ENCODE peak calls at places on chromosomes 2 and 18, in nine cellular contexts. X, P, U, A, D, S, H, N and E are unnamed samples.

GRCh38 chr2:23566236-23567142 is 181.5 kb downstream of the KLHL29 start:
- DNase-seq in X (no peak), P (peak), U (no peak), A (peak), D (no peak), S (peak), H (no peak), N (peak), E (no peak)

GRCh38 chr2:189149981-189150380 is 29.6 kb downstream of the COL5A2 start:
- DNase-seq in X (no peak), P (no peak), U (no peak), A (peak), D (no peak), S (peak), H (no peak), N (no peak), E (no peak)

GRCh38 chr2:73652348-73652747 is 10.1 kb upstream of the NAT8 start:
- DNase-seq in X (no peak), P (no peak), U (no peak), A (no peak), D (no peak), S (no peak), H (no peak), N (no peak), E (no peak)

GRCh38 chr18:905307-905947 is 756 bp downstream of the ADCYAP1 start:
- DNase-seq in X (no peak), P (no peak), U (no peak), A (no peak), D (no peak), S (no peak), H (no peak), N (no peak), E (no peak)

GRCh38 chr2:151381266-151381665 is 23.9 kb downstream of the TNFAIP6 start:
- DNase-seq in X (no peak), P (no peak), U (no peak), A (peak), D (no peak), S (no peak), H (no peak), N (no peak), E (no peak)

GRCh38 chr2:163132850-163133249 is 294.3 kb upstream of the KCNH7 start:
- DNase-seq in X (peak), P (no peak), U (no peak), A (peak), D (no peak), S (peak), H (peak), N (peak), E (peak)

GRCh38 chr2:232658217-232658785 is 24.9 kb downstream of the EFHD1 start:
- DNase-seq in X (no peak), P (no peak), U (no peak), A (peak), D (no peak), S (peak), H (no peak), N (no peak), E (no peak)

GRCh38 chr2:54059504-54059903 is 55.9 kb upstream of the ACYP2 start:
- DNase-seq in X (no peak), P (no peak), U (no peak), A (no peak), D (no peak), S (peak), H (no peak), N (no peak), E (no peak)

GRCh38 chr2:137802038-137802437 is 162.2 kb upstream of the HNMT start:
- DNase-seq in X (no peak), P (no peak), U (no peak), A (no peak), D (no peak), S (no peak), H (no peak), N (no peak), E (no peak)

GRCh38 chr2:55106148-55106547 is 55.9 kb upstream of the RTN4 start:
- DNase-seq in X (no peak), P (no peak), U (no peak), A (peak), D (no peak), S (peak), H (no peak), N (no peak), E (no peak)

GRCh38 chr18:22332590-22332989 is 85.1 kb downstream of the CTAGE1 start:
- DNase-seq in X (no peak), P (no peak), U (no peak), A (no peak), D (no peak), S (no peak), H (no peak), N (no peak), E (no peak)

GRCh38 chr2:85772019-85772745 is 18.4 kb downstream of the ATOH8 start:
- DNase-seq in X (peak), P (no peak), U (no peak), A (peak), D (peak), S (peak), H (peak), N (peak), E (peak)

GRCh38 chr2:60806988-60807681 is 51.1 kb downstream of the PAPOLG start:
- DNase-seq in X (no peak), P (no peak), U (no peak), A (peak), D (no peak), S (peak), H (peak), N (peak), E (peak)